ENCODE peak calls at places on chromosome 9, in seven cellular contexts. J, A, H, G, L, S and V are unnamed samples.
A peak's percentile ranks its signal among the peaks of the same experiment; 100 is the strongest.

GRCh38 chr9:90169490-90169889 is 473.1 kb downstream of the DIRAS2 start:
- DNase-seq in J (no peak), A (no peak), H (no peak), G (no peak), L (no peak), S (no peak), V (no peak)

GRCh38 chr9:138042146-138042545 is 164.6 kb downstream of the CACNA1B start:
- DNase-seq in J (no peak), A (no peak), H (no peak), G (no peak), L (no peak), S (no peak), V (no peak)

GRCh38 chr9:21770877-21771560 is 31.4 kb upstream of the MTAP start:
- DNase-seq in J (peak; percentile 78), A (no peak), H (peak; percentile 89), G (no peak), L (peak; percentile 88), S (peak; percentile 83), V (no peak)

GRCh38 chr9:5626727-5627634 is 1.9 kb upstream of the RIC1 start:
- DNase-seq in J (peak; percentile 86), A (peak; percentile 55), H (peak; percentile 83), G (no peak), L (peak; percentile 69), S (peak; percentile 64), V (peak; percentile 12)

GRCh38 chr9:76817489-76817888 is 53.3 kb downstream of the PCA3 start:
- DNase-seq in J (peak; percentile 85), A (no peak), H (peak; percentile 71), G (no peak), L (peak; percentile 88), S (peak; percentile 72), V (no peak)

GRCh38 chr9:22975921-22976320 is 529.3 kb downstream of the DMRTA1 start:
- DNase-seq in J (no peak), A (no peak), H (peak; percentile 58), G (no peak), L (peak; percentile 33), S (no peak), V (no peak)

GRCh38 chr9:83266618-83267543 is 203.9 kb upstream of the RASEF start:
- DNase-seq in J (peak; percentile 79), A (no peak), H (no peak), G (peak; percentile 25), L (no peak), S (no peak), V (peak; percentile 3)

GRCh38 chr9:278651-279050 is 64.0 kb downstream of the DOCK8 start:
- DNase-seq in J (no peak), A (peak; percentile 19), H (no peak), G (no peak), L (no peak), S (no peak), V (no peak)

GRCh38 chr9:115008536-115008935 is 78.1 kb upstream of the TNFSF8 start:
- DNase-seq in J (peak; percentile 89), A (no peak), H (peak; percentile 93), G (no peak), L (peak; percentile 94), S (peak; percentile 85), V (peak; percentile 24)

GRCh38 chr9:17134396-17134842 is 421 bp upstream of the CNTLN start:
- DNase-seq in J (peak; percentile 49), A (no peak), H (no peak), G (no peak), L (peak; percentile 29), S (peak; percentile 28), V (no peak)

GRCh38 chr9:84759300-84759750 is 89.8 kb downstream of the NTRK2 start:
- DNase-seq in J (no peak), A (no peak), H (no peak), G (no peak), L (no peak), S (peak; percentile 97), V (peak; percentile 38)

GRCh38 chr9:134341306-134341705 is 15.1 kb downstream of the RXRA start:
- DNase-seq in J (no peak), A (peak; percentile 88), H (no peak), G (no peak), L (no peak), S (no peak), V (no peak)

GRCh38 chr9:131214457-131214856 is 61.9 kb downstream of the FAM78A start:
- DNase-seq in J (peak; percentile 77), A (no peak), H (peak; percentile 23), G (no peak), L (peak; percentile 62), S (no peak), V (no peak)

GRCh38 chr9:103245369-103245768 is 250.2 kb downstream of the CYLC2 start:
- DNase-seq in J (no peak), A (no peak), H (no peak), G (no peak), L (no peak), S (no peak), V (no peak)

GRCh38 chr9:74499770-74500583 is 2.8 kb downstream of the RORB start:
- DNase-seq in J (peak; percentile 4), A (no peak), H (peak; percentile 6), G (peak; percentile 14), L (no peak), S (no peak), V (no peak)

GRCh38 chr9:127629468-127630081 is 17.5 kb downstream of the STXBP1 start:
- DNase-seq in J (peak; percentile 16), A (no peak), H (peak; percentile 3), G (no peak), L (peak; percentile 35), S (no peak), V (no peak)
- TF ChIP-seq CTCF in J (no peak), A (no peak), H (peak; percentile 30), G (no peak), L (peak; percentile 15), S (peak; percentile 28), V (no peak)

GRCh38 chr9:111957856-111958631 is 61.4 kb downstream of the UGCG start:
- DNase-seq in J (peak; percentile 95), A (no peak), H (peak; percentile 97), G (no peak), L (peak; percentile 99), S (peak; percentile 96), V (peak; percentile 32)
- TF ChIP-seq CTCF in J (no peak), A (no peak), H (no peak), G (no peak), L (no peak), S (no peak), V (no peak)

GRCh38 chr9:26888271-26888670 is 4.3 kb downstream of the CAAP1 start:
- DNase-seq in J (no peak), A (no peak), H (no peak), G (no peak), L (peak; percentile 4), S (no peak), V (no peak)

GRCh38 chr9:26893030-26893676 is 551 bp upstream of the CAAP1 start:
- DNase-seq in J (no peak), A (no peak), H (no peak), G (no peak), L (no peak), S (no peak), V (no peak)

DNA sequence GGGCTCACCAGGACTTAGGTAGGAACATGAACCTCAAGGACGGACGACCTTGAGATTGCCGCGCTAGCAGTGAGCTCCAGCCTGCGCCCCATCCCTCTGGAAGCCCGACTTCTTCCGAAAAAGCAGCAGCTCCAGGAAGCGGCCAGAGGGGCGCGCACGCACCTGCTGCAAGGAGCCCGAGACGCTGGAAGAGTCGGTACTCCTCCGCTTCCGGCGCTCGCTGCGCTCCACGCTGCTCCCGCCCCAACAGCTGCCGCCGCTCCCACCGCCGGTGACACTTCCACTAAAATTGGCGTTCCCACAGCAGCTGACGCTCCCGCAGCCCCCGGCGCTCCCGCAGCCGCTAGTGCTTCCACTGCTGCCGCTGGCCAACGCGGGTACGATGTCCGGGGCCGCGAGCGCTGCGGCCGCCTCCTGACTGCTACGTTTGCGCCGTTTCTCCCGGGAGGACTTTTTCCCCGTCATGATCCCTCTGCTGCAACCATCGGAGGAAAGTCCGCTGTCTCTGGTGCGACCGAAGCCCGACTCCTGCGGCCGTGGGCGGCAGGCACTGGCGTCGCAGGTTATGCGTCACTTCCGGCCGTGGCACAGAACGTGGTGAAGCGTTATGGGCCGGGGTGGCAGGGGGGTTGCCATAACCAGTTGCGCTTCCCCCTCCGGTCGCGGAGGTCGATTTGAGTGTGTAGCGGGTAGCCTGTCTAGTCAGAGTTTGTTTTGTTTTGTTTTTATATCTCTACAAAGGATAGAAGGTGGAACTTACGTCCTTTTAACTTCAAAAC is at the start of gene CAAP1:
- DNase-seq in J (peak; percentile 97), A (peak; percentile 94), H (peak; percentile 93), G (peak; percentile 88), L (peak; percentile 92), S (peak; percentile 85), V (peak; percentile 88)
- TF ChIP-seq CTCF in J (peak; percentile 28), A (no peak), H (peak; percentile 44), G (no peak), L (peak; percentile 49), S (peak; percentile 21), V (peak; percentile 27)

DNA sequence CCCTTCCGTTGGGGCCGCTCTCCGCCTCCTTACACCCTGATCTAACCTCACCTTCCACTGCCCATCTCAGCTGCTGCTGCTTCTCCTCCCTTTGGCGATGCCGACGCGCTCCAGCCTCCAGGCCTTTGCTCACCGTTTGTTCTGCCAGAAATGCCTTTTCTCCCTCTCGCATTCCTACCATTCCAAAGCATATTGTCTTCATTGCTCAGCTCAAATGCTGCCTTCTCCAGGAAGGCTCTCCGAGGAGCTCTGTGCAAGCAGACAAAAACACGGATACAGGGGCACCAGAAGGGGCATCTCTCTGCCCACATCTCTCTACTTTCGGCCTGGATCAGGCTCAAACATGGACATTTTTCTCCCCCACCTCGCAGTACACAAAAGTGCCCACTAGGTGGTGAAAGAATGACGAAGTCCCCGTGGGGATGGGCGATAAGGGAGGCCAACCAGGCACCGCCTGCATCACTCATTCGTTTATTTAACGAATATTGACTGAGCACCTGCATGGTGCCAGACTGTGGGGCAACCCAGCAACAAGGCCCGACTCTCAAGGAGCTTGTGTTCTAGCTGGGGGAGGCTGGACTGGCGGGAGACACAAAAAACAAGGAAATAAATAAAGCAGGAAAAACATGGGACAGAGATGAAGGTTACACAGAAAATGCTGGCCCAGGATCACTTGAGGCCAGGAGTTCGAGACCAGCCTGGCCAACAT is 7.3 kb upstream of the GRHPR start:
- DNase-seq in J (peak; percentile 85), A (peak; percentile 82), H (peak; percentile 74), G (peak; percentile 84), L (peak; percentile 73), S (peak; percentile 71), V (peak; percentile 60)
- TF ChIP-seq CTCF in J (peak; percentile 75), A (peak; percentile 89), H (peak; percentile 84), G (peak; percentile 94), L (peak; percentile 76), S (peak; percentile 86), V (no peak)

DNA sequence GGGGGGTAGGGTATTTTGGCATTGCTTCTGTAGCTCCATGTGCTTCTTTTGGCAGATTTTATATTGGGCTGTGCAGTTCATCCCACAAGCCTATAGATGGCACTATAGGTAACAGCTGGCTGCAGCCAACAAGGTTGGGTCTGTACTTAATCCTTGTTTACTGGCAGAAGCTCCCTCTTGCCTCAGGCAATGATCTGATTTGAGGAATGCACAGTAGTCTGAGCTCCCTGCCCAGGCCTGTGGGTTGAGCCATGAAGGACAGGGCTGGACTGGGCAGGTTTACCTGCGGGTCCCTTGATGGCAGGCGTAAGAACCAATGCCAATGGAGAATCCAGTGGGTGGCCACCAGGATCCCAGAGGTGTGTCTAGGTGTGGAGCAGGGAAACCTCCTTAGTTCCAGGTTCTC is 11.7 kb upstream of the OR1J2 start:
- DNase-seq in J (peak; percentile 62), A (no peak), H (peak; percentile 19), G (peak; percentile 23), L (peak; percentile 43), S (peak; percentile 86), V (peak; percentile 3)
- TF ChIP-seq CTCF in J (peak; percentile 78), A (peak; percentile 63), H (peak; percentile 79), G (peak; percentile 55), L (peak; percentile 68), S (peak; percentile 89), V (no peak)

GRCh38 chr9:69578026-69578425 is 94.1 kb downstream of the APBA1 start:
- DNase-seq in J (peak; percentile 68), A (no peak), H (no peak), G (no peak), L (no peak), S (no peak), V (no peak)
- TF ChIP-seq CTCF in J (no peak), A (no peak), H (no peak), G (no peak), L (no peak), S (no peak), V (no peak)